ENCODE peak calls at places on chromosomes 13 and 19, in seven cellular contexts. V is H1, K is K562, F is SK-N-SH, S is HCT116, G is GM12878, W is HepG2. Y is an unnamed sample.

GRCh38 chr13:97165527-97166425 is 56.4 kb upstream of the MBNL2 start:
- DNase-seq in F (no peak), S (no peak), G (no peak), V (no peak), K (no peak), W (peak; percentile 68), Y (no peak)

GRCh38 chr13:107284168-107284567 is 716.2 kb upstream of the ARGLU1 start:
- DNase-seq in W (no peak), S (no peak), V (no peak), K (no peak), G (no peak), F (no peak), Y (no peak)

GRCh38 chr13:113814435-113814821 is 49.4 kb downstream of the GAS6 start:
- DNase-seq in K (no peak), W (no peak), S (no peak), G (no peak), V (no peak), F (no peak), Y (peak; percentile 74)

GRCh38 chr13:33799950-33800592 is 17.9 kb upstream of the RFC3 start:
- DNase-seq in V (no peak), W (peak; percentile 38), F (peak; percentile 19), G (no peak), K (no peak), S (peak; percentile 12), Y (no peak)

GRCh38 chr13:60612593-60612992 is 215.6 kb downstream of the TDRD3 start:
- DNase-seq in K (no peak), S (no peak), V (no peak), F (no peak), G (no peak), W (no peak), Y (no peak)

GRCh38 chr13:113874177-113874576 is 10.3 kb upstream of the GAS6 start:
- DNase-seq in K (no peak), G (no peak), V (no peak), S (no peak), F (no peak), W (no peak), Y (no peak)

GRCh38 chr13:90375851-90376250 is 971.6 kb upstream of the MIR17HG start:
- DNase-seq in F (no peak), G (no peak), K (no peak), V (no peak), S (no peak), W (no peak), Y (no peak)

GRCh38 chr13:43232144-43232840 is 208.9 kb downstream of the DNAJC15 start:
- DNase-seq in F (no peak), W (no peak), K (no peak), S (no peak), G (no peak), V (no peak), Y (no peak)

GRCh38 chr13:100208596-100208995 is 119.7 kb downstream of the PCCA start:
- DNase-seq in S (no peak), W (no peak), G (no peak), K (no peak), F (no peak), V (no peak), Y (no peak)

GRCh38 chr19:29420065-29420464 is 105.7 kb upstream of the VSTM2B start:
- DNase-seq in F (no peak), W (no peak), G (no peak), K (no peak), V (no peak), S (no peak), Y (no peak)
- TF ChIP-seq JUND in F (no peak), W (no peak), G (no peak), K (no peak), V (no peak), S (no peak), Y (no peak)

GRCh38 chr19:41172297-41173164 is 20.5 kb upstream of the CYP2S1 start:
- DNase-seq in S (no peak), G (no peak), V (no peak), W (no peak), F (no peak), K (no peak), Y (no peak)

GRCh38 chr19:41174297-41174928 is 18.6 kb upstream of the CYP2S1 start:
- DNase-seq in V (no peak), W (no peak), K (no peak), G (no peak), F (no peak), S (no peak), Y (no peak)

DNA sequence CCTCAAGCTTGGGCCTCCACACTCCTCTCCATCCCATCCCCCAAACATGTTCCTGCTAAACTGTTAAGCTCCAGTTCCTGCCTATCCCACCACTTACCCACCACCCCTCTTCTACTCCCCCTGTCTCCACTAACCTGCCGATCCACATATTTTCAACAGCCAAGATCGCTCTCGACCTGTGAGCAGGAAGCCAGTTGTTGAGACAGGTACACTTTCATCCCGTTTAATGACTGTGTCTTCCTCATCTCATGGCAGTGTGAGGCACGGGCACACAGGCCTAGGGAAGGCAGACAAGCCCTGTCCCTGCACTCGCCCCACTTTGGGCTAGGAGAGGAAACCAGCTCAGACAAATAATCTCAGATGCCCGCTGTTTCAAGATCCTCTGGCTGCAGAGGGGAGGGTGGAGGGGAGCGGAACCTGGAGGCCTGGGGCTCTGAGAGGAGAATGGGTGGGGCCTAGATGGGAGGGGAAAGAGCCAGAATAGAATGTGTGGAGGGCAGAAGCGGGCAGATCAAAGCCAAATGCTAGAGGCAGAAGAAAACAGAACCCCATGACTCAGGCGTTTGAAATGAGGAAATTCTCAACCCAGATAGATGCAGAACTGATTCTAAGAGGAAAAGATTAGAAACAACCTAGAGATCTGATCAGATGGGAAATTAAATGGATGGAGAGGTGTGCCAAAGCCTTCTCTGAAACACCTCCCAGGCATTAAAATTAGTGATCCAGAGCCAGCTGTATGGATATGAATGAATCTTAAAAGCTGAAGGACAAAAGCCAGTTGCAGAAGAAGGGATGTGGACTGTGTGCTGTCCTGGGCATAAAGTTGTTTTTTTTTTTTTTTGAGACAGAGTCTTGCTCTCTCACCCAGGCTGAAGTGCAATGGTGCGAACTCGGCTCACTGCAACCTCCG is 16.9 kb upstream of the CYP2S1 start:
- DNase-seq in W (peak; percentile 96), F (no peak), S (peak; percentile 92), V (peak; percentile 75), K (no peak), G (no peak), Y (peak; percentile 24)
- TF ChIP-seq JUND in W (peak; percentile 75), F (peak; percentile 60), S (peak; percentile 94), V (peak; percentile 74), K (no peak), G (no peak), Y (no peak)

GRCh38 chr19:42081584-42082258 is 5.8 kb downstream of the ZNF574 start:
- DNase-seq in V (no peak), W (peak; percentile 57), S (no peak), K (no peak), G (no peak), F (peak; percentile 57), Y (peak; percentile 66)
- TF ChIP-seq JUND in V (no peak), W (no peak), S (no peak), K (no peak), G (no peak), F (no peak), Y (no peak)

DNA sequence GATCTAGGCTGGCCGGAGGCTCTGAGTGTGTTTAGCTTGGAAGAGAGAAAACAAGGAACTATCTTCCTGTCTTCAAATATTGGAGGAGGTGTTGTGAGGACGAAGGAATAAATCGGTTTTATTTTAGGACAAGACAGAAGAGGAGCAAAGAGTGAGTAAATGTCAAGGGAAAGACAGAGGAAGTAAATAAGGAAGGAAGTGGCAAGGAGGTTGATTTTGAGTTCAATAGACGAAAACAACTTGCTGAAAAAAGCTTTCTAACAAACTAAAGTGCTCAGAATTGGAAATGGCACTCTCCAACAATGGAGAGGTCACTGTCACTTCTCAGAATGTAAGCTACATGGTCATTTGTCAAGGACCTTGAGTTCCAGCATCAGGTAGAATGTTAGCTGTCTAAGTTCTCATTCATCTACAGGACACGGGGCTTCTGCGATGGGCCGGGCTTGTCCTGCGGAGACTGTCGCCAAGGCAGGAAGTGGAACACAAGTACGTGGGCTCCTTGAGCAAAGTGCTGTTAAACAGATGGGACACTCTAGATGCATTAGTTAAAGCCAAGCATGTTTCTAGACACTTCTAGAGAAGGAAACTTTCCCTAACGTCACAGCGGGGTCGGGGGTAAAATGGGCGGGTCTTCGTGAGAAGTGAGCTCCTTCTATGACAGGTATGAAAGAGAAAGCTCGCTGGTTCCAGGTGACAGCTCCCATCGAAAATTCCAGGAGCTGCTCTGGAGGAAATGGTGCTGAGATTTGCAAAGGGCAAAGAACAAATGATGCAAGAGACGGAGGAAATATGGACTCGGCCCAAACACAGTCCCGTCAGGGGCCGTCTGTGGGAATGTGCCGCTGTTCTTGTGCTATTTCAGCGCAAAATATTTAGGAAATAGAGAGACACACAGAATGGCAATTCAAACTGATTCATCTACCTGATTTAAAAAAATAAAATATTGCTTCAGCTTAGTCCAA is 103.9 kb upstream of the UBL3 start:
- DNase-seq in V (no peak), S (no peak), F (no peak), W (no peak), K (no peak), G (no peak), Y (no peak)
- TF ChIP-seq JUND in V (no peak), S (no peak), F (no peak), W (no peak), K (no peak), G (no peak), Y (no peak)

GRCh38 chr13:61824168-61824567 is 408.5 kb upstream of the PCDH20 start:
- DNase-seq in S (no peak), F (no peak), K (no peak), G (no peak), W (no peak), V (no peak), Y (no peak)
- TF ChIP-seq JUND in S (no peak), F (no peak), K (no peak), G (no peak), W (no peak), V (no peak), Y (no peak)

GRCh38 chr13:62357887-62358645 is 942.4 kb upstream of the PCDH20 start:
- DNase-seq in F (no peak), V (peak; percentile 39), W (peak; percentile 60), K (no peak), G (peak; percentile 12), S (peak; percentile 74), Y (peak; percentile 77)
- TF ChIP-seq JUND in F (no peak), V (no peak), W (no peak), K (no peak), G (no peak), S (no peak), Y (no peak)

Y was measured in T47D.